ENCODE peak calls at places on chromosomes 6 and 20, in eight cellular contexts. E is HTR-8/SVneo; I is stimulated activated CD4-positive, alpha-beta T cell treated with anti-CD3 and anti-CD28 coated beads, Interleukin-12 subunit alpha, Interleukin-12 subunit beta, amount 100 ng/mL, for 4 hours; W is mesothelial cell of epicardium; K is BE2C; O is Calu3; T is foreskin fibroblast; A is activated CD4-positive, alpha-beta memory T cell treated with anti-CD3 and anti-CD28 coated beads for 36 hours. M is an unnamed sample.

GRCh38 chr6:163392533-163392932 is 22.0 kb upstream of the QKI start:
- DNase-seq in E (no peak), I (no peak), W (no peak), K (peak), O (peak), T (peak), A (no peak), M (no peak)

GRCh38 chr6:36118550-36119107 is 11.7 kb upstream of the MAPK13 start:
- DNase-seq in E (no peak), I (no peak), W (no peak), K (no peak), O (no peak), T (no peak), A (peak), M (peak)

GRCh38 chr6:75755704-75756103 is 6.7 kb downstream of the MYO6 start:
- DNase-seq in E (no peak), I (no peak), W (no peak), K (no peak), O (no peak), T (no peak), A (no peak), M (no peak)

GRCh38 chr20:41467690-41468089 is 101.1 kb upstream of the EMILIN3 start:
- DNase-seq in E (no peak), I (no peak), W (no peak), K (no peak), O (no peak), T (no peak), A (no peak), M (no peak)

GRCh38 chr20:23548408-23548807 is 19.9 kb downstream of the CST9L start:
- DNase-seq in E (no peak), I (no peak), W (no peak), K (no peak), O (no peak), T (no peak), A (no peak), M (no peak)

GRCh38 chr6:16324622-16325225 is 86.3 kb downstream of the GMPR start:
- DNase-seq in E (no peak), I (no peak), W (no peak), K (no peak), O (no peak), T (no peak), A (no peak), M (no peak)

GRCh38 chr6:30219244-30219643 is 6.0 kb upstream of the TRIM26 start:
- DNase-seq in E (peak), I (no peak), W (no peak), K (peak), O (peak), T (no peak), A (peak), M (no peak)

GRCh38 chr20:43229696-43230095 is 40.0 kb upstream of the PTPRT start:
- DNase-seq in E (no peak), I (no peak), W (no peak), K (no peak), O (no peak), T (no peak), A (no peak), M (no peak)

GRCh38 chr6:49636368-49637332 is at the start of gene RHAG:
- DNase-seq in E (no peak), I (no peak), W (no peak), K (no peak), O (no peak), T (no peak), A (no peak), M (no peak)

GRCh38 chr6:75201901-75202672 is 3.8 kb downstream of the COL12A1 start:
- DNase-seq in E (no peak), I (no peak), W (no peak), K (no peak), O (peak), T (no peak), A (no peak), M (peak)

GRCh38 chr6:157068691-157069228 is 254.6 kb downstream of the TMEM242 start:
- DNase-seq in E (no peak), I (no peak), W (no peak), K (no peak), O (no peak), T (no peak), A (no peak), M (no peak)

GRCh38 chr6:164640946-164641345 is 668.5 kb downstream of the C6orf118 start:
- DNase-seq in E (no peak), I (no peak), W (no peak), K (no peak), O (no peak), T (no peak), A (no peak), M (no peak)

GRCh38 chr20:17971571-17972013 is 2.8 kb downstream of the MGME1 start:
- DNase-seq in E (peak), I (no peak), W (no peak), K (no peak), O (no peak), T (peak), A (no peak), M (no peak)

GRCh38 chr6:42764883-42765653 is 16.8 kb upstream of the BICRAL start:
- DNase-seq in E (no peak), I (no peak), W (no peak), K (no peak), O (no peak), T (no peak), A (no peak), M (no peak)